ENCODE peak calls at places on chromosomes 16 and 17, in five cellular contexts. Z, H, L, Y and V are unnamed samples.

GRCh38 chr17:18326572-18326971 is 11.5 kb downstream of the SMCR8 start:
- DNase-seq in L (no peak), Y (no peak), H (no peak), Z (no peak), V (no peak)

GRCh38 chr17:46212634-46213435 is 19.6 kb upstream of the KANSL1 start:
- DNase-seq in Z (peak), H (no peak), Y (peak), L (peak), V (no peak)

GRCh38 chr17:7382901-7383300 is 2.0 kb downstream of the TNK1 start:
- DNase-seq in H (no peak), Y (no peak), L (peak), Z (no peak), V (no peak)

GRCh38 chr17:82126479-82127314 is 28.7 kb upstream of the FASN start:
- DNase-seq in Z (no peak), L (no peak), Y (no peak), H (no peak), V (no peak)

GRCh38 chr17:74760404-74761105 is 12.1 kb downstream of the NHERF1 start:
- DNase-seq in Z (peak), H (no peak), L (peak), Y (no peak), V (no peak)

GRCh38 chr17:47742319-47743181 is 9.5 kb downstream of the TBX21 start:
- DNase-seq in Y (no peak), Z (no peak), H (no peak), L (peak), V (no peak)

GRCh38 chr16:70427786-70428177 is 11.1 kb downstream of the ST3GAL2 start:
- DNase-seq in L (no peak), H (no peak), Z (no peak), Y (no peak), V (no peak)

GRCh38 chr17:1724351-1724868 is at the start of gene WDR81:
- DNase-seq in Y (peak), H (peak), Z (peak), L (peak), V (peak)

GRCh38 chr17:81132197-81132540 is 33.1 kb upstream of the PVALEF start:
- DNase-seq in L (no peak), Y (no peak), H (no peak), Z (no peak), V (no peak)

GRCh38 chr16:13036600-13036999 is 135.2 kb downstream of the SHISA9 start:
- DNase-seq in L (peak), Y (peak), H (no peak), Z (no peak), V (no peak)

GRCh38 chr16:85613609-85614337 is 651 bp downstream of the GSE1 start:
- DNase-seq in L (peak), H (peak), Z (no peak), Y (peak), V (peak)

GRCh38 chr17:71759422-71760060 is 361.3 kb upstream of the SOX9 start:
- DNase-seq in Z (no peak), H (no peak), Y (no peak), L (no peak), V (no peak)

GRCh38 chr17:49337900-49338299 is 24.1 kb downstream of the ZNF652 start:
- DNase-seq in Z (no peak), L (no peak), Y (no peak), H (no peak), V (no peak)

GRCh38 chr16:64459821-64460220 is 662.0 kb downstream of the CDH11 start:
- DNase-seq in Z (no peak), L (no peak), Y (no peak), H (no peak), V (no peak)

GRCh38 chr17:49239963-49240362 is 9.4 kb upstream of the PHOSPHO1 start:
- DNase-seq in L (peak), Y (peak), H (no peak), Z (no peak), V (no peak)

GRCh38 chr17:31448467-31449077 is 57.1 kb downstream of the RAB11FIP4 start:
- DNase-seq in H (no peak), Y (peak), L (peak), Z (no peak), V (no peak)